ENCODE peak calls at places on chromosomes 3 and 15, in six cellular contexts. Z, V, K, Y, H and R are unnamed samples.

GRCh38 chr3:29279830-29280229 is 1.0 kb upstream of the RBMS3 start:
- DNase-seq in V (no peak), K (no peak), H (no peak), Y (no peak), Z (no peak), R (no peak)

GRCh38 chr15:40409366-40409765 is 3.8 kb downstream of the IVD start:
- DNase-seq in H (no peak), Y (no peak), V (no peak), K (no peak), Z (no peak), R (no peak)

GRCh38 chr15:85941186-85941855 is 138.3 kb upstream of the AGBL1 start:
- DNase-seq in Z (no peak), Y (no peak), V (peak), K (no peak), H (no peak), R (no peak)

GRCh38 chr3:187987919-187988318 is 166.0 kb upstream of the LPP start:
- DNase-seq in H (no peak), Z (no peak), V (no peak), K (no peak), Y (peak), R (no peak)

GRCh38 chr15:50141856-50142255 is 22.8 kb upstream of the ATP8B4 start:
- DNase-seq in Z (no peak), V (no peak), K (no peak), Y (no peak), H (no peak), R (no peak)

GRCh38 chr3:107981471-107982111 is 109.2 kb downstream of the CD47 start:
- DNase-seq in K (no peak), Z (no peak), Y (no peak), H (no peak), V (no peak), R (no peak)

GRCh38 chr15:44394062-44394461 is 33.4 kb upstream of the CTDSPL2 start:
- DNase-seq in Z (no peak), Y (no peak), K (no peak), H (no peak), V (no peak), R (no peak)

GRCh38 chr15:72491768-72492167 is 17.6 kb downstream of the ARIH1 start:
- DNase-seq in H (no peak), K (no peak), Y (no peak), V (no peak), Z (no peak), R (no peak)

GRCh38 chr3:144746631-144747030 is 775.0 kb downstream of the DIPK2A start:
- DNase-seq in H (no peak), V (no peak), Z (no peak), Y (no peak), K (no peak), R (no peak)

GRCh38 chr15:37931868-37932267 is 2.6 kb upstream of the TMCO5A start:
- DNase-seq in K (no peak), Y (no peak), Z (peak), H (no peak), V (no peak), R (no peak)

GRCh38 chr3:24829011-24829581 is 334.4 kb upstream of the THRB start:
- DNase-seq in K (peak), V (no peak), Y (no peak), Z (no peak), H (peak), R (no peak)

GRCh38 chr3:63864008-63864871 is 573 bp downstream of the ATXN7 start:
- DNase-seq in Z (no peak), Y (peak), K (no peak), H (no peak), V (peak), R (peak)

GRCh38 chr3:139601191-139601961 is 61.8 kb upstream of the RBP1 start:
- DNase-seq in K (no peak), Z (no peak), H (no peak), Y (no peak), V (no peak), R (no peak)

GRCh38 chr3:129211772-129212171 is 28.1 kb upstream of the CNBP start:
- DNase-seq in Y (no peak), V (peak), K (no peak), Z (no peak), H (peak), R (no peak)

GRCh38 chr15:73752817-73753214 is 335 bp downstream of the INSYN1 start:
- DNase-seq in V (no peak), H (no peak), Z (no peak), Y (no peak), K (peak), R (no peak)

GRCh38 chr15:29698030-29698701 is 124.1 kb downstream of the TJP1 start:
- DNase-seq in H (no peak), K (no peak), Z (no peak), V (no peak), Y (no peak), R (no peak)

GRCh38 chr3:61967019-61967418 is 405.6 kb downstream of the PTPRG start:
- DNase-seq in Y (no peak), V (no peak), H (no peak), K (no peak), Z (no peak), R (no peak)

DNA sequence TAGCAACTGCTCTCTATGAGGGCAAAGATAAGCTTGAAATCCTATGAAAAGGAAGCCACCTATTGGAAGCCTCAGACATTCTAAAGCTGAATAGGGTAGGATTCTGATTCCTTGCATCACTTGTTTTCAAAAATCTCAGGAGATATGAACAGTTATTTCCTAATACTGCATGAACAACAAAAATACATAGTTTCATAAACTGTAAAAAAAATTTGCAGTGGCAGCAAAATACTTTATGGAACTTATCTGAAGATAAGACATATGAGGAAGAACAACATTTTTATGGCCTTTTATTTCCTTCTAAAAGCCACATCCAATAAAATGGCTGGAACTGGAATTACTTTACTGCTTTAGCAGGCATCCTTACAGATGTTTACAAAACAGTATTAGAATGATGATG is 29.9 kb downstream of the AP3S2 start:
- DNase-seq in Y (no peak), Z (no peak), K (no peak), H (no peak), V (no peak), R (no peak)
- TF ChIP-seq CTCF in Y (no peak), Z (peak), K (no peak), H (no peak), V (no peak), R (no peak)

GRCh38 chr3:51386159-51386851 is 1.2 kb downstream of the MANF start:
- DNase-seq in Y (no peak), H (no peak), Z (no peak), V (no peak), K (no peak), R (no peak)
- TF ChIP-seq CTCF in Y (no peak), H (no peak), Z (no peak), V (no peak), K (no peak), R (no peak)

GRCh38 chr15:57762302-57762701 is 55.8 kb downstream of the POLR2M start:
- DNase-seq in H (no peak), Y (no peak), Z (no peak), K (no peak), V (no peak), R (no peak)
- TF ChIP-seq CTCF in H (no peak), Y (no peak), Z (no peak), K (no peak), V (no peak), R (no peak)

GRCh38 chr3:98655666-98656065 is 62.3 kb upstream of the CPOX start:
- DNase-seq in H (no peak), K (no peak), Y (no peak), Z (no peak), V (no peak), R (no peak)

GRCh38 chr3:98662699-98663098 is 69.3 kb upstream of the CPOX start:
- DNase-seq in V (no peak), K (no peak), H (no peak), Z (no peak), Y (no peak), R (no peak)

GRCh38 chr3:98651766-98652077 is 58.3 kb upstream of the CPOX start:
- DNase-seq in V (no peak), H (no peak), Y (no peak), Z (no peak), K (no peak), R (no peak)

DNA sequence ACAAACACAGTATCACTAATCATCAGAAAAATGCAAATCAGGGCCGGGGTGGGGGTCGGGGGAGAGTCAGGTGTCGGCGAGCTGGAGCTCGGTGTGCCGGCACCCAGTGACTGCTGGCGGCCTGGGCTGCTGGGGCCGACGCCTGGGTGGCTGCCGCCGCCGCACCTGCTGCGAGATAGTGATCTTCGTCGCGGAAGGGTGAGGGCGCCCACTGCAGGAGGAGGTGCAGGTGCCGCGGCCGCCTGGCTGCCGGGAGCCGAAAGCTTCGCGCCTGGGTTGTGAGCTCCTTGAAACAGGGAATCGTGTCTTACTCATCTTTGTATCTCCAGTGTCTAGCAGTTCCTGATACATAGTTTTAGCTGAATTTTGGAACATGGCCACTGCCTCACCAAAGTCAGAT is 64.0 kb upstream of the CPOX start:
- DNase-seq in V (no peak), K (peak), Y (no peak), H (no peak), Z (no peak), R (no peak)
- TF ChIP-seq CTCF in V (no peak), K (no peak), Y (peak), H (no peak), Z (no peak), R (no peak)